ENCODE peak calls at places on chromosomes 6 and 20, in four cellular contexts. J is H1, U is A549, D is stomach. I is an unnamed sample.

GRCh38 chr6:31580807-31581437 is 1.3 kb downstream of the LTB start:
- DNase-seq in J (peak), U (peak), D (peak), I (peak)

GRCh38 chr20:49538950-49539349 is 29.0 kb downstream of the PTGIS start:
- DNase-seq in J (no peak), U (no peak), D (no peak), I (no peak)

GRCh38 chr6:101322921-101323320 is 70.6 kb upstream of the GRIK2 start:
- DNase-seq in J (no peak), U (no peak), D (no peak), I (no peak)

GRCh38 chr6:132730560-132730959 is 16.7 kb upstream of the VNN1 start:
- DNase-seq in J (no peak), U (no peak), D (no peak), I (no peak)

GRCh38 chr6:7215798-7216231 is 97.2 kb downstream of the SSR1 start:
- DNase-seq in J (no peak), U (no peak), D (no peak), I (no peak)

GRCh38 chr20:51423810-51424209 is 118.7 kb downstream of the NFATC2 start:
- DNase-seq in J (no peak), U (no peak), D (no peak), I (no peak)

GRCh38 chr20:23141450-23142161 is 55.5 kb upstream of the CD93 start:
- DNase-seq in J (no peak), U (no peak), D (no peak), I (peak)

GRCh38 chr20:58461899-58462298 is 53.3 kb downstream of the APCDD1L start:
- DNase-seq in J (no peak), U (no peak), D (no peak), I (no peak)

GRCh38 chr6:161242779-161243693 is 30.8 kb downstream of the AGPAT4 start:
- DNase-seq in J (peak), U (no peak), D (no peak), I (no peak)

GRCh38 chr6:31903957-31904356 is 2.1 kb upstream of the ZBTB12 start:
- DNase-seq in J (no peak), U (no peak), D (no peak), I (no peak)

GRCh38 chr20:59007758-59008511 is 881 bp upstream of the CTSZ start:
- DNase-seq in J (no peak), U (no peak), D (peak), I (no peak)

GRCh38 chr20:64025101-64025825 is 10.7 kb upstream of the C20orf204 start:
- DNase-seq in J (no peak), U (no peak), D (no peak), I (no peak)

GRCh38 chr6:71181565-71181964 is 107.0 kb upstream of the OGFRL1 start:
- DNase-seq in J (no peak), U (peak), D (no peak), I (no peak)

GRCh38 chr6:40146902-40147301 is 212.6 kb upstream of the MOCS1 start:
- DNase-seq in J (no peak), U (no peak), D (no peak), I (no peak)

GRCh38 chr6:37205189-37205996 is 35.4 kb downstream of the PIM1 start:
- DNase-seq in J (no peak), U (no peak), D (no peak), I (no peak)

GRCh38 chr20:60060593-60060992 is 102.4 kb downstream of the CDH26 start:
- DNase-seq in J (no peak), U (no peak), D (no peak), I (no peak)

GRCh38 chr6:2760882-2761842 is 4.0 kb upstream of the WRNIP1 start:
- DNase-seq in J (no peak), U (no peak), D (no peak), I (no peak)

GRCh38 chr6:54053893-54054391 is 57.3 kb upstream of the MLIP start:
- DNase-seq in J (no peak), U (no peak), D (no peak), I (no peak)

GRCh38 chr6:117079946-117080345 is 185.4 kb upstream of the VGLL2 start:
- DNase-seq in J (no peak), U (no peak), D (no peak), I (no peak)

GRCh38 chr20:39067526-39068216 is 105.5 kb downstream of the DHX35 start:
- DNase-seq in J (no peak), U (no peak), D (no peak), I (no peak)

GRCh38 chr6:139402935-139403386 is 28.5 kb upstream of the CITED2 start:
- DNase-seq in J (no peak), U (no peak), D (no peak), I (no peak)

DNA sequence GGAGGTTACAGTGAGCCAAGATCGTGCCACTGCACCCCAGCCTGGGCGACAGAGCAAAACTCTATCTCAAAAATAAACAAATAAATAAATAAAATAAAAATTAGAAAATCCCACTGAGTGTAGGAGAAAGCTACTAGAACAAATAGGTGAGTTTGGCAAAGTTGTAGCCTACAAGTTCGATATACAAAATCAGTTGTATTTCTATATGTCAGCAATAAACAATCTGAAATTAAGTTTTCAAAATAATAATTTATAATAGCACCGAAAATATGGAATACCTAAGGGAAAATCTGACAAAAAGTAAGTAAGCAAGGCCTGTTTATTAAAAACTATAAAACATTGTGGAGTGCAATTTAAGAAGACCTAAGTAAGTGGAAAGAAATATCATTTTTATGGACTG is 5.1 kb upstream of the DEFB118 start:
- DNase-seq in J (no peak), U (no peak), D (no peak), I (no peak)
- H3K27ac ChIP-seq in J (no peak), U (no peak), D (no peak), I (no peak)

DNA sequence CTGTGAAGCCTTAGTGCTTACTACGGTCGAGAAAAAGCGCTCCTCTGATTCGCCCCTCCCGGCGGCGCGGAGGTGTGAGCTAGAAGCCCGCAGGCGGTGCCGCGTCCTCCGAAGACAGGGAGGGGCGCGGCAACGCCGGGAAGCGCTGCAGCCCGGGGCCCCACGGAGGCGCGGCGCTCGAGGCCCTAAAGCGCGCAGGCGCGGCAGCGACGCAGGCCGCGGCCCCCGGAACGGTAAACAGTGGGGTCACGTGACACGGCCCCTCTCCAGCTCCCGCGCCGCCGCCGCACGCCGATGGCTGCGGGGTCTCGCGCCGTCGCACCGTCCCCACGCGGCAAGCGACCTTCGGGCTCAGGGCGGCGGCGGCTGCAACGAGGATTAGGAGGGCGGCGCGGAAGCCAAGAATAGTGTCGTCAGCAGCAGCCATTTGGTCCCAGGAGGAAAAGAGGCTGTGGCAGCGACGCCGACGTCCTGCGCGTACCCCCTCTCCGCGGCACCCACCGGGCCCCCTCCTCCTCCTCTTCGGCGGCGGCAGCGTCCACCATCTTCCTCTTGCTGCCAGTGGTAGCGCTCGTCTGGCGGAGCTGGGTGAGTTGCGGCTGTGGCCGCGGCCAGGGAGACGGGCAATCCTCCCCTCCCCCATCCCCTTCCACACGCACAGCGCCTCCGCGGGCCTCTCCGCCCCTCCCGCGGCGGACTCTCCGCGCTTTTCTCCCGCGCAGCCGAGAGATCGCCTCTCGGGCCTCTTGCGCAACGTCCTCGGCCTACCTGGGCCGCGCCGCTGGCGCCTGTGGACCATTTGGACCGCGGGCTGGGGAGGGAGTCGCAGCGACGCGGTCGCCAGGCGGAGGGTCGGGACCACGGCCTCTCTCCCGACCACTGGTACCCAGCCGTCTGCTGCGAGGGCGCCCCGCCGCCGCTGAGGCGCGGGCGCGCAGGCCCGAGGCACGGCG is at the start of gene PHF3:
- DNase-seq in J (peak), U (peak), D (peak), I (peak)
- TF ChIP-seq EP300 in J (no peak), U (no peak), D (no peak), I (no peak)

GRCh38 chr6:156978948-156979347 is 201.8 kb downstream of the ARID1B start:
- DNase-seq in J (no peak), U (no peak), D (no peak), I (no peak)
- H3K27ac ChIP-seq in J (no peak), U (no peak), D (no peak), I (no peak)

GRCh38 chr6:50922579-50923525 is 104.2 kb downstream of the TFAP2B start:
- DNase-seq in J (no peak), U (no peak), D (no peak), I (no peak)

GRCh38 chr6:50925548-50925947 is 106.9 kb downstream of the TFAP2B start:
- DNase-seq in J (no peak), U (no peak), D (no peak), I (no peak)

GRCh38 chr6:50925981-50926380 is 107.3 kb downstream of the TFAP2B start:
- DNase-seq in J (no peak), U (no peak), D (no peak), I (no peak)

GRCh38 chr6:50924758-50925157 is 106.1 kb downstream of the TFAP2B start:
- DNase-seq in J (no peak), U (no peak), D (no peak), I (no peak)

GRCh38 chr6:50921968-50922367 is 103.3 kb downstream of the TFAP2B start:
- DNase-seq in J (no peak), U (no peak), D (no peak), I (no peak)
- TF ChIP-seq EP300 in J (no peak), U (no peak), D (no peak), I (no peak)

GRCh38 chr20:44411757-44412401 is 56.4 kb downstream of the HNF4A start:
- DNase-seq in J (no peak), U (no peak), D (no peak), I (no peak)
- H3K27ac ChIP-seq in J (no peak), U (no peak), D (no peak), I (no peak)